ENCODE peak calls at places on chromosome 19, in five cellular contexts. One of them, this sample, is unnamed.

GRCh38 chr19:50723069-50723468 is at the start of gene CLEC11A:
- DNase-seq in mesendoderm: peak
- DNase-seq in IMR-90: peak
- DNase-seq in neuronal stem cell: no peak
- DNase-seq in H1: no peak
- DNase-seq in this sample: no peak

GRCh38 chr19:48591021-48591420 is 15.5 kb upstream of the SPACA4 start:
- DNase-seq in IMR-90: no peak
- DNase-seq in neuronal stem cell: no peak
- DNase-seq in H1: no peak
- DNase-seq in mesendoderm: peak
- DNase-seq in this sample: peak

GRCh38 chr19:47723573-47723923 is 10.3 kb downstream of the EHD2 start:
- DNase-seq in mesendoderm: peak
- DNase-seq in IMR-90: peak
- DNase-seq in neuronal stem cell: no peak
- DNase-seq in H1: no peak
- DNase-seq in this sample: no peak

GRCh38 chr19:7846247-7846646 is 16.2 kb downstream of the EVI5L start:
- DNase-seq in IMR-90: no peak
- DNase-seq in H1: no peak
- DNase-seq in neuronal stem cell: no peak
- DNase-seq in mesendoderm: no peak
- DNase-seq in this sample: no peak

GRCh38 chr19:10001899-10002298 is 8.4 kb downstream of the COL5A3 start:
- DNase-seq in IMR-90: no peak
- DNase-seq in mesendoderm: peak
- DNase-seq in H1: no peak
- DNase-seq in neuronal stem cell: no peak
- DNase-seq in this sample: no peak

GRCh38 chr19:33515921-33516320 is 5.7 kb downstream of the PEPD start:
- DNase-seq in neuronal stem cell: no peak
- DNase-seq in H1: no peak
- DNase-seq in IMR-90: no peak
- DNase-seq in mesendoderm: no peak
- DNase-seq in this sample: no peak

GRCh38 chr19:44646049-44646416 is 2.3 kb downstream of the PVR start:
- DNase-seq in H1: no peak
- DNase-seq in mesendoderm: no peak
- DNase-seq in neuronal stem cell: no peak
- DNase-seq in IMR-90: no peak
- DNase-seq in this sample: no peak

GRCh38 chr19:5125797-5126497 is 157.0 kb downstream of the KDM4B start:
- DNase-seq in mesendoderm: peak
- DNase-seq in neuronal stem cell: no peak
- DNase-seq in IMR-90: peak
- DNase-seq in H1: no peak
- DNase-seq in this sample: no peak

GRCh38 chr19:43594710-43595604 is 977 bp downstream of the IRGQ start:
- DNase-seq in neuronal stem cell: peak
- DNase-seq in mesendoderm: peak
- DNase-seq in IMR-90: peak
- DNase-seq in H1: no peak
- DNase-seq in this sample: peak

GRCh38 chr19:6753178-6754031 is 13.8 kb downstream of the SH2D3A start:
- DNase-seq in neuronal stem cell: peak
- DNase-seq in IMR-90: peak
- DNase-seq in mesendoderm: peak
- DNase-seq in H1: peak
- DNase-seq in this sample: peak

GRCh38 chr19:55702131-55702627 is 27.2 kb downstream of the EPN1 start:
- DNase-seq in H1: no peak
- DNase-seq in neuronal stem cell: no peak
- DNase-seq in IMR-90: no peak
- DNase-seq in mesendoderm: no peak
- DNase-seq in this sample: no peak

GRCh38 chr19:14519860-14520407 is 1.7 kb upstream of the DNAJB1 start:
- DNase-seq in neuronal stem cell: no peak
- DNase-seq in mesendoderm: no peak
- DNase-seq in IMR-90: peak
- DNase-seq in H1: no peak
- DNase-seq in this sample: peak

GRCh38 chr19:33535176-33535575 is 13.6 kb upstream of the PEPD start:
- DNase-seq in H1: no peak
- DNase-seq in IMR-90: peak
- DNase-seq in mesendoderm: no peak
- DNase-seq in neuronal stem cell: no peak
- DNase-seq in this sample: no peak

GRCh38 chr19:56947206-56947605 is 106.7 kb upstream of the PEG3 start:
- DNase-seq in IMR-90: no peak
- DNase-seq in H1: no peak
- DNase-seq in neuronal stem cell: no peak
- DNase-seq in mesendoderm: peak
- DNase-seq in this sample: no peak

GRCh38 chr19:13986348-13986904 is 19.7 kb downstream of the RFX1 start:
- DNase-seq in H1: peak
- DNase-seq in neuronal stem cell: no peak
- DNase-seq in IMR-90: peak
- DNase-seq in mesendoderm: peak
- DNase-seq in this sample: peak

GRCh38 chr19:35040826-35041547 is 534 bp upstream of the HPN start:
- DNase-seq in H1: no peak
- DNase-seq in neuronal stem cell: no peak
- DNase-seq in IMR-90: no peak
- DNase-seq in mesendoderm: peak
- DNase-seq in this sample: peak

GRCh38 chr19:51259348-51260245 is 8.7 kb downstream of the SIGLECL1 start:
- DNase-seq in mesendoderm: peak
- DNase-seq in neuronal stem cell: peak
- DNase-seq in H1: peak
- DNase-seq in IMR-90: peak
- DNase-seq in this sample: peak

GRCh38 chr19:43634516-43634876 is 5.2 kb downstream of the CADM4 start:
- DNase-seq in neuronal stem cell: no peak
- DNase-seq in mesendoderm: peak
- DNase-seq in IMR-90: no peak
- DNase-seq in H1: no peak
- DNase-seq in this sample: no peak

GRCh38 chr19:11265785-11266236 is 3.5 kb upstream of the DOCK6 start:
- DNase-seq in mesendoderm: no peak
- DNase-seq in H1: no peak
- DNase-seq in IMR-90: no peak
- DNase-seq in neuronal stem cell: no peak
- DNase-seq in this sample: no peak

GRCh38 chr19:13234518-13234917 is 84.3 kb downstream of the IER2 start:
- DNase-seq in IMR-90: no peak
- DNase-seq in H1: peak
- DNase-seq in mesendoderm: peak
- DNase-seq in neuronal stem cell: no peak
- DNase-seq in this sample: no peak

GRCh38 chr19:44807652-44808462 is 1.0 kb upstream of the BCAM start:
- DNase-seq in mesendoderm: peak
- DNase-seq in H1: peak
- DNase-seq in neuronal stem cell: peak
- DNase-seq in IMR-90: peak
- DNase-seq in this sample: peak

GRCh38 chr19:5974721-5975387 is 3.1 kb downstream of the RANBP3 start:
- DNase-seq in neuronal stem cell: no peak
- DNase-seq in IMR-90: peak
- DNase-seq in mesendoderm: no peak
- DNase-seq in H1: no peak
- DNase-seq in this sample: no peak

GRCh38 chr19:54133312-54133956 is 4.1 kb upstream of the CNOT3 start:
- DNase-seq in neuronal stem cell: peak
- DNase-seq in IMR-90: no peak
- DNase-seq in mesendoderm: peak
- DNase-seq in H1: peak
- DNase-seq in this sample: no peak

GRCh38 chr19:33463194-33463593 is 58.4 kb downstream of the PEPD start:
- DNase-seq in H1: no peak
- DNase-seq in mesendoderm: no peak
- DNase-seq in IMR-90: peak
- DNase-seq in neuronal stem cell: no peak
- DNase-seq in this sample: no peak

GRCh38 chr19:28065026-28065425 is 1147.9 kb downstream of the UQCRFS1 start:
- DNase-seq in neuronal stem cell: no peak
- DNase-seq in mesendoderm: peak
- DNase-seq in H1: no peak
- DNase-seq in IMR-90: no peak
- DNase-seq in this sample: no peak

GRCh38 chr19:56660381-56661105 is 11.0 kb downstream of the ZNF835 start:
- DNase-seq in IMR-90: no peak
- DNase-seq in neuronal stem cell: no peak
- DNase-seq in H1: no peak
- DNase-seq in mesendoderm: peak
- DNase-seq in this sample: no peak

GRCh38 chr19:38425810-38426466 is at the start of gene RASGRP4:
- DNase-seq in IMR-90: no peak
- DNase-seq in H1: no peak
- DNase-seq in neuronal stem cell: no peak
- DNase-seq in mesendoderm: peak
- DNase-seq in this sample: no peak

GRCh38 chr19:29480507-29480906 is 45.3 kb upstream of the VSTM2B start:
- DNase-seq in neuronal stem cell: no peak
- DNase-seq in IMR-90: no peak
- DNase-seq in H1: no peak
- DNase-seq in mesendoderm: no peak
- DNase-seq in this sample: no peak

GRCh38 chr19:30064021-30064699 is 122.1 kb downstream of the URI1 start:
- DNase-seq in IMR-90: no peak
- DNase-seq in H1: no peak
- DNase-seq in mesendoderm: no peak
- DNase-seq in neuronal stem cell: no peak
- DNase-seq in this sample: no peak

GRCh38 chr19:29872224-29872731 is 60.5 kb downstream of the CCNE1 start:
- DNase-seq in IMR-90: no peak
- DNase-seq in mesendoderm: peak
- DNase-seq in H1: no peak
- DNase-seq in neuronal stem cell: peak
- DNase-seq in this sample: peak

GRCh38 chr19:41137056-41137455 is 22.8 kb downstream of the CYP2F1 start:
- DNase-seq in neuronal stem cell: no peak
- DNase-seq in IMR-90: no peak
- DNase-seq in H1: no peak
- DNase-seq in mesendoderm: no peak
- DNase-seq in this sample: no peak

GRCh38 chr19:46787331-46788100 is 878 bp downstream of the SLC1A5 start:
- DNase-seq in neuronal stem cell: peak
- DNase-seq in H1: no peak
- DNase-seq in IMR-90: peak
- DNase-seq in mesendoderm: peak
- DNase-seq in this sample: peak

GRCh38 chr19:5575553-5575952 is 7.8 kb upstream of the TINCR start:
- DNase-seq in IMR-90: no peak
- DNase-seq in mesendoderm: no peak
- DNase-seq in neuronal stem cell: no peak
- DNase-seq in H1: no peak
- DNase-seq in this sample: peak

GRCh38 chr19:50191270-50191669 is 12.2 kb upstream of the MYH14 start:
- DNase-seq in H1: no peak
- DNase-seq in neuronal stem cell: no peak
- DNase-seq in IMR-90: no peak
- DNase-seq in mesendoderm: no peak
- DNase-seq in this sample: no peak

GRCh38 chr19:7901337-7901736 is 2.3 kb upstream of the MAP2K7 start:
- DNase-seq in neuronal stem cell: no peak
- DNase-seq in IMR-90: no peak
- DNase-seq in mesendoderm: no peak
- DNase-seq in H1: no peak
- DNase-seq in this sample: no peak

GRCh38 chr19:31974290-31974689 is 371.1 kb upstream of the ZNF507 start:
- DNase-seq in IMR-90: no peak
- DNase-seq in H1: no peak
- DNase-seq in neuronal stem cell: no peak
- DNase-seq in mesendoderm: no peak
- DNase-seq in this sample: no peak

GRCh38 chr19:10112895-10113591 is 1.6 kb downstream of the P2RY11 start:
- DNase-seq in mesendoderm: peak
- DNase-seq in H1: no peak
- DNase-seq in neuronal stem cell: no peak
- DNase-seq in IMR-90: no peak
- DNase-seq in this sample: peak

GRCh38 chr19:20077791-20078463 is at the start of gene ZNF90:
- DNase-seq in IMR-90: peak
- DNase-seq in mesendoderm: peak
- DNase-seq in neuronal stem cell: peak
- DNase-seq in H1: peak
- DNase-seq in this sample: peak
- H3K4me3 ChIP-seq in IMR-90: peak
- H3K4me3 ChIP-seq in mesendoderm: peak
- H3K4me3 ChIP-seq in neuronal stem cell: peak
- H3K4me3 ChIP-seq in H1: peak
- H3K4me3 ChIP-seq in this sample: peak

GRCh38 chr19:1747285-1748114 is 5.8 kb upstream of the ONECUT3 start:
- DNase-seq in mesendoderm: peak
- DNase-seq in neuronal stem cell: no peak
- DNase-seq in IMR-90: peak
- DNase-seq in H1: peak
- DNase-seq in this sample: no peak
- H3K9ac ChIP-seq in mesendoderm: no peak
- H3K9ac ChIP-seq in neuronal stem cell: no peak
- H3K9ac ChIP-seq in IMR-90: no peak
- H3K9ac ChIP-seq in H1: no peak
- H3K9ac ChIP-seq in this sample: no peak

GRCh38 chr19:18474366-18474887 is 36.5 kb upstream of the ISYNA1 start:
- DNase-seq in neuronal stem cell: no peak
- DNase-seq in mesendoderm: no peak
- DNase-seq in H1: no peak
- DNase-seq in IMR-90: no peak
- DNase-seq in this sample: no peak
- H3K18ac ChIP-seq in neuronal stem cell: peak
- H3K18ac ChIP-seq in mesendoderm: no peak
- H3K18ac ChIP-seq in H1: no peak
- H3K18ac ChIP-seq in IMR-90: no peak
- H3K18ac ChIP-seq in this sample: peak

GRCh38 chr19:42198676-42199439 is 18.6 kb downstream of the DEDD2 start:
- DNase-seq in mesendoderm: peak
- DNase-seq in IMR-90: no peak
- DNase-seq in neuronal stem cell: no peak
- DNase-seq in H1: no peak
- DNase-seq in this sample: no peak

GRCh38 chr19:42201489-42202289 is 15.8 kb downstream of the DEDD2 start:
- DNase-seq in H1: no peak
- DNase-seq in mesendoderm: no peak
- DNase-seq in IMR-90: no peak
- DNase-seq in neuronal stem cell: no peak
- DNase-seq in this sample: peak

GRCh38 chr19:42197375-42197817 is 20.1 kb downstream of the DEDD2 start:
- DNase-seq in neuronal stem cell: no peak
- DNase-seq in H1: no peak
- DNase-seq in mesendoderm: no peak
- DNase-seq in IMR-90: no peak
- DNase-seq in this sample: no peak

GRCh38 chr19:42200116-42200740 is 17.2 kb downstream of the DEDD2 start:
- DNase-seq in mesendoderm: no peak
- DNase-seq in IMR-90: no peak
- DNase-seq in neuronal stem cell: no peak
- DNase-seq in H1: no peak
- DNase-seq in this sample: no peak

GRCh38 chr19:42199440-42200115 is 17.9 kb downstream of the DEDD2 start:
- DNase-seq in mesendoderm: peak
- DNase-seq in neuronal stem cell: no peak
- DNase-seq in H1: no peak
- DNase-seq in IMR-90: no peak
- DNase-seq in this sample: no peak
- H3K4me3 ChIP-seq in mesendoderm: no peak
- H3K4me3 ChIP-seq in neuronal stem cell: no peak
- H3K4me3 ChIP-seq in H1: no peak
- H3K4me3 ChIP-seq in IMR-90: no peak
- H3K4me3 ChIP-seq in this sample: no peak

This sample was measured in trophoblast cell.